ENCODE peak calls at places on chromosome 5, in seven cellular contexts. X is IMR-90, G is upper lobe of left lung, A is spleen, U is sigmoid colon, C is esophagus squamous epithelium, Y is tibial nerve. P is an unnamed sample.

GRCh38 chr5:173878224-173878967 is 9.8 kb upstream of the CPEB4 start:
- DNase-seq in A (no peak), Y (no peak), C (no peak), U (no peak), X (no peak), G (no peak), P (peak; percentile 86)

GRCh38 chr5:96857924-96858323 is 18.4 kb upstream of the ERAP2 start:
- DNase-seq in X (no peak), Y (no peak), G (no peak), U (no peak), A (no peak), C (no peak), P (no peak)

GRCh38 chr5:180598797-180599589 is 7.7 kb upstream of the SCGB3A1 start:
- DNase-seq in A (no peak), C (no peak), X (no peak), U (peak; percentile 52), G (no peak), Y (no peak), P (no peak)

GRCh38 chr5:41410737-41411136 is 99.7 kb downstream of the PLCXD3 start:
- DNase-seq in X (no peak), C (no peak), A (no peak), Y (no peak), G (no peak), U (no peak), P (no peak)

GRCh38 chr5:22070151-22070550 is 783.0 kb downstream of the CDH12 start:
- DNase-seq in Y (no peak), A (no peak), X (no peak), C (no peak), G (no peak), U (no peak), P (no peak)

GRCh38 chr5:71880531-71880930 is 161.5 kb downstream of the CARTPT start:
- DNase-seq in Y (no peak), U (no peak), X (no peak), G (no peak), C (no peak), A (no peak), P (no peak)

GRCh38 chr5:39361306-39361705 is 3.0 kb downstream of the C9 start:
- DNase-seq in A (no peak), U (no peak), X (no peak), G (no peak), Y (no peak), C (no peak), P (no peak)

GRCh38 chr5:60248900-60249299 is 355.4 kb upstream of the PDE4D start:
- DNase-seq in X (no peak), C (no peak), U (no peak), A (no peak), G (no peak), Y (peak; percentile 12), P (no peak)

GRCh38 chr5:142617416-142617815 is 68.5 kb downstream of the FGF1 start:
- DNase-seq in Y (no peak), A (no peak), X (no peak), C (no peak), G (no peak), U (no peak), P (no peak)

GRCh38 chr5:151094054-151094858 is 13.4 kb upstream of the TNIP1 start:
- DNase-seq in Y (no peak), G (no peak), C (no peak), A (peak; percentile 88), X (peak; percentile 34), U (no peak), P (no peak)
- TF ChIP-seq POLR2A in Y (no peak), G (no peak), C (no peak), A (no peak), X (no peak), U (no peak), P (no peak)

DNA sequence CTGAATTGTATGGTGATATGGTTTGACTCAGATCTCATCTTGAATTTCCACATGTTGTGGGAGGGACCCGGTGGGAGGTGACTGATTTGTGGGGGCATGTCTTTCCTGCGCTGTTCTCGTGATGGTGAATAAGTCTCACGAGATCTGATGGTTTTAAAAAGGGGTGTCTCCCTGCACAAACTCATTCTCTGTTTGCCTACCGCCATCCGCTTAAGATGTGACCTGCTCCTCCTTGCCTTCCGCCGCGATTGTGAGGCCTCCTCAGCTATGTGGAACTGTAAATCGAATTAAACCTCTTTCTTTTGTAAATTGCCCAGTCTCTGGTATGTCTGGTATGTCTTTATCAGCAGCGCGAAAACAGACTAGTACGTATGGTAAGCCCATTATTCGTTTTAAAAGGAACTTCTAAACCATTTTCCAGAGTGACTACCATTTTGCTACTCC is 48.7 kb downstream of the SLC36A1 start:
- DNase-seq in C (no peak), X (peak; percentile 58), G (no peak), A (no peak), Y (no peak), U (no peak), P (no peak)
- H3K27ac ChIP-seq in C (no peak overlapping the region), X (no peak overlapping the region), G (no peak overlapping the region), A (no peak overlapping the region), Y (no peak overlapping the region), U (no peak overlapping the region), P (no peak overlapping the region)

DNA sequence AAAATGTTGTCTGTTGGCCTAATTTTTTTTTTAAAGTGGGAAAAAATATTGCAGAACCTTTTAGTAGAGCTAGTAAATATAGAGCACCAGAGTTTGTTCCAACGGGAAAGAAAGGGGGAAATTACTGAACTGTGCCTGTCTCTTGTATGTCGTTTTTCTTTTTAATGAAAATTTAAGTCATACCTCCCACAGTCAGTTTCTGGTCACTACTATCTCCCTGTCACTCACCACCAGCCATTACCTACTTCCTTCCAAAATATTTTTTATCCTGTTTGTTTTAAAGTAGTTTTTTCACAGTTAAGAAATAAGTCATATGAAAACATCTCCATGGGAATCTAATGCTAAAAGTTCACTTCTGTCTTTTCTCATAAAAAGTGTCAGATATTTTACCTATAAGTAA is 21.3 kb downstream of the GPR151 start:
- DNase-seq in Y (no peak), U (no peak), X (no peak), G (no peak), C (no peak), A (no peak), P (no peak)
- H3K36me3 ChIP-seq in Y (no peaks in the 10 kb centered on the region), U (peaks cover 34% of the 10 kb centered on the region), X (peaks cover 5% of the 10 kb centered on the region), G (peaks cover 46% of the 10 kb centered on the region), C (no peaks in the 10 kb centered on the region), A (peaks cover 21% of the 10 kb centered on the region), P (peaks cover 4% of the 10 kb centered on the region)

GRCh38 chr5:160640417-160640816 is 211.6 kb downstream of the ATP10B start:
- DNase-seq in X (no peak), Y (no peak), C (no peak), U (no peak), A (no peak), G (no peak), P (no peak)
- TF ChIP-seq POLR2A in X (no peak), Y (no peak), C (no peak), U (no peak), A (no peak), G (no peak), P (no peak)

GRCh38 chr5:103109277-103109676 is 10.7 kb downstream of the GIN1 start:
- DNase-seq in X (no peak), C (no peak), G (no peak), U (no peak), Y (no peak), A (no peak), P (no peak)

GRCh38 chr5:103112910-103113309 is 7.0 kb downstream of the GIN1 start:
- DNase-seq in X (no peak), A (no peak), Y (no peak), U (no peak), G (no peak), C (no peak), P (no peak)

GRCh38 chr5:103114440-103114839 is 5.5 kb downstream of the GIN1 start:
- DNase-seq in U (no peak), G (no peak), C (no peak), X (no peak), Y (no peak), A (no peak), P (no peak)

GRCh38 chr5:103110403-103110802 is 9.5 kb downstream of the GIN1 start:
- DNase-seq in G (no peak), U (no peak), X (no peak), Y (no peak), A (no peak), C (no peak), P (no peak)

GRCh38 chr5:103111458-103111857 is 8.5 kb downstream of the GIN1 start:
- DNase-seq in G (no peak), X (no peak), Y (no peak), A (no peak), C (no peak), U (no peak), P (no peak)
- H3K27ac ChIP-seq in G (no peak overlapping the region), X (no peak overlapping the region), Y (no peak overlapping the region), A (peak overlapping the region; percentile 21), C (no peak overlapping the region), U (no peak overlapping the region), P (no peak overlapping the region)

DNA sequence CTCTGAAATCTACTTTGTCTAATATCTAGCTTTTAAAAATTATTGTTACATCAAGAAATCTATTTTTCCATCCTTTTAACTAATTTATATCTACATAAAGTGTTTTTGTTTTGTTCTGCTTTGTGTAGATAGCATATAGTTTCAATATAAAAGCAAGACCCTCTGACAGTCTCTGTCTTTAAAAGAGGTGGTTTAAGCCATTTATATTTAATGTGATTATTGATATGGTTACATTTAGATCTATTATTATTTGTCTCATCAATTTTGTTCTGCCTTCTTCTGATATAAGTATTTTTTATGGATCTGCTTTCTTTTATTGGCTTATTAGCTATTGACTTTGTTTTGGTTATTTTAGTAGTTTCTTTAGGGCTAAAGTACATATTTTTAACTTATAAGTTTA is 16.0 kb downstream of the HMGXB3 start:
- DNase-seq in G (no peak), C (no peak), X (no peak), U (no peak), A (no peak), Y (no peak), P (no peak)
- H3K36me3 ChIP-seq in G (peaks cover 97% of the 10 kb centered on the region), C (peaks cover 16% of the 10 kb centered on the region), X (peaks cover 37% of the 10 kb centered on the region), U (peaks cover 94% of the 10 kb centered on the region), A (peaks cover 88% of the 10 kb centered on the region), Y (peaks cover 10% of the 10 kb centered on the region), P (peaks cover 47% of the 10 kb centered on the region)

DNA sequence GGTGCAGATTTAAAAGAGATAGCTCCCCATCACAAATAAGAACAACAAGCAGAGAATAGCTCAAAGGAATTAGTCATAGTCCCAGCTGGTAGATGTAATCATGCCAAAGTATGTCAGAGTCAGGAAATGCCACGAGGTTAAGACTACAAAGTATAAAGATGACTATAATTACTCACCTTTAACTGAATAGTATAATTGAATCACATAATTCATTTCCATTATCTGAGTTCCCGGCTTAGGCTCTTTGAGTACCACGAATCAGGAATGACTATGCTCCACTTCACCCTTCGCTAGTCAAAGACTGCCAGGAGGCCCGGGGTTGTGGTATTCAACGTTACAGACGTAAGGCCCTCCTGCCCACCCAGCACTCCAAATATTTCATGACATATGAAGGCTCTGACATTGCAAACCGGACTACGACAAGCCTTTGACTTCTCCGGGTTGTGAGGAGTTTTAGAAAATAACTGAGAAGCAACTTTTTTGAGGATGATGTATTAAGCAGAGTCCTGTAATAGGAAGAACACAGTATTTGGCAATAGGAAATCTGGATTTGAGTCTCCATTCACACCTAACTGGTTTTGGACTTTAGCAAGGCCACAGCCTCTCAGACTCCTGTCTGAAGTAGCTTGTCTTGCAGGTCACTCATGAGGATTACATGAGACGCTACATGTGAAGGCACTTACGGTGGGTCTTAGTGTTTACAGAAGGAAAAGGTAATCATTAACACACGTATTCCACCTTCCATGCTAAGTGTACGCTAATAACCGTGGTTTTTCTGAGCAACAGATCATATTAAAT is 64.6 kb downstream of the ENC1 start:
- DNase-seq in C (no peak), A (no peak), Y (no peak), G (no peak), X (peak; percentile 85), U (no peak), P (no peak)
- TF ChIP-seq POLR2A in C (no peak), A (no peak), Y (no peak), G (no peak), X (no peak), U (no peak), P (no peak)

P was measured in thyroid gland.